ENCODE peak calls at places on chromosomes 7 and 10, in seven cellular contexts. One of them, this sample, is unnamed.

GRCh38 chr10:47370878-47371277 is 13.2 kb downstream of the ZNF488 start:
- DNase-seq in neural progenitor cell: no peak
- DNase-seq in hepatocyte: no peak
- DNase-seq in PC-3: no peak
- DNase-seq in GM23338: no peak
- DNase-seq in MM.1S: no peak
- DNase-seq in HCT116: no peak
- DNase-seq in this sample: no peak

GRCh38 chr10:84478155-84478554 is 149.8 kb downstream of the CCSER2 start:
- DNase-seq in PC-3: no peak
- DNase-seq in MM.1S: no peak
- DNase-seq in hepatocyte: no peak
- DNase-seq in neural progenitor cell: no peak
- DNase-seq in GM23338: no peak
- DNase-seq in HCT116: no peak
- DNase-seq in this sample: peak; percentile 49

GRCh38 chr7:3013975-3014792 is 29.5 kb downstream of the CARD11 start:
- DNase-seq in PC-3: no peak
- DNase-seq in HCT116: no peak
- DNase-seq in hepatocyte: no peak
- DNase-seq in GM23338: no peak
- DNase-seq in neural progenitor cell: no peak
- DNase-seq in MM.1S: no peak
- DNase-seq in this sample: no peak

GRCh38 chr10:95389176-95389575 is 98.4 kb upstream of the PDLIM1 start:
- DNase-seq in PC-3: no peak
- DNase-seq in hepatocyte: no peak
- DNase-seq in HCT116: no peak
- DNase-seq in GM23338: no peak
- DNase-seq in MM.1S: no peak
- DNase-seq in neural progenitor cell: no peak
- DNase-seq in this sample: no peak

GRCh38 chr10:116132716-116133420 is 140.1 kb downstream of the GFRA1 start:
- DNase-seq in PC-3: no peak
- DNase-seq in GM23338: no peak
- DNase-seq in MM.1S: no peak
- DNase-seq in hepatocyte: no peak
- DNase-seq in HCT116: no peak
- DNase-seq in neural progenitor cell: no peak
- DNase-seq in this sample: no peak

GRCh38 chr10:103766751-103767509 is 88.4 kb downstream of the SH3PXD2A start:
- DNase-seq in HCT116: no peak
- DNase-seq in PC-3: no peak
- DNase-seq in neural progenitor cell: no peak
- DNase-seq in hepatocyte: no peak
- DNase-seq in GM23338: no peak
- DNase-seq in MM.1S: no peak
- DNase-seq in this sample: no peak

GRCh38 chr7:93316730-93317129 is 84.6 kb downstream of the VPS50 start:
- DNase-seq in neural progenitor cell: no peak
- DNase-seq in GM23338: no peak
- DNase-seq in PC-3: no peak
- DNase-seq in hepatocyte: no peak
- DNase-seq in MM.1S: no peak
- DNase-seq in HCT116: no peak
- DNase-seq in this sample: peak; percentile 44

GRCh38 chr7:157466473-157467261 is 129.9 kb downstream of the DNAJB6 start:
- DNase-seq in GM23338: no peak
- DNase-seq in hepatocyte: no peak
- DNase-seq in neural progenitor cell: peak; percentile 61
- DNase-seq in PC-3: no peak
- DNase-seq in MM.1S: no peak
- DNase-seq in HCT116: no peak
- DNase-seq in this sample: no peak

GRCh38 chr10:99435986-99436633 is 5.7 kb upstream of the GOT1 start:
- DNase-seq in HCT116: peak; percentile 44
- DNase-seq in hepatocyte: peak; percentile 76
- DNase-seq in PC-3: peak; percentile 72
- DNase-seq in GM23338: peak; percentile 65
- DNase-seq in MM.1S: peak; percentile 69
- DNase-seq in neural progenitor cell: peak; percentile 48
- DNase-seq in this sample: peak; percentile 66

GRCh38 chr10:102504976-102505300 is 1.2 kb downstream of the SUFU start:
- DNase-seq in hepatocyte: no peak
- DNase-seq in neural progenitor cell: no peak
- DNase-seq in PC-3: no peak
- DNase-seq in MM.1S: no peak
- DNase-seq in GM23338: no peak
- DNase-seq in HCT116: no peak
- DNase-seq in this sample: peak; percentile 49

GRCh38 chr10:102507521-102507920 is 3.7 kb downstream of the SUFU start:
- DNase-seq in hepatocyte: no peak
- DNase-seq in PC-3: peak; percentile 16
- DNase-seq in neural progenitor cell: no peak
- DNase-seq in MM.1S: no peak
- DNase-seq in HCT116: no peak
- DNase-seq in GM23338: no peak
- DNase-seq in this sample: no peak

GRCh38 chr10:102503264-102504178 is at the start of gene SUFU:
- DNase-seq in PC-3: peak; percentile 97
- DNase-seq in HCT116: peak; percentile 100
- DNase-seq in MM.1S: peak; percentile 99
- DNase-seq in GM23338: peak; percentile 100
- DNase-seq in hepatocyte: peak; percentile 100
- DNase-seq in neural progenitor cell: peak; percentile 100
- DNase-seq in this sample: peak; percentile 99

GRCh38 chr10:102504179-102504975 is 605 bp downstream of the SUFU start:
- DNase-seq in HCT116: no peak
- DNase-seq in PC-3: no peak
- DNase-seq in MM.1S: peak; percentile 53
- DNase-seq in hepatocyte: peak; percentile 62
- DNase-seq in GM23338: peak; percentile 85
- DNase-seq in neural progenitor cell: peak; percentile 86
- DNase-seq in this sample: peak; percentile 39

DNA sequence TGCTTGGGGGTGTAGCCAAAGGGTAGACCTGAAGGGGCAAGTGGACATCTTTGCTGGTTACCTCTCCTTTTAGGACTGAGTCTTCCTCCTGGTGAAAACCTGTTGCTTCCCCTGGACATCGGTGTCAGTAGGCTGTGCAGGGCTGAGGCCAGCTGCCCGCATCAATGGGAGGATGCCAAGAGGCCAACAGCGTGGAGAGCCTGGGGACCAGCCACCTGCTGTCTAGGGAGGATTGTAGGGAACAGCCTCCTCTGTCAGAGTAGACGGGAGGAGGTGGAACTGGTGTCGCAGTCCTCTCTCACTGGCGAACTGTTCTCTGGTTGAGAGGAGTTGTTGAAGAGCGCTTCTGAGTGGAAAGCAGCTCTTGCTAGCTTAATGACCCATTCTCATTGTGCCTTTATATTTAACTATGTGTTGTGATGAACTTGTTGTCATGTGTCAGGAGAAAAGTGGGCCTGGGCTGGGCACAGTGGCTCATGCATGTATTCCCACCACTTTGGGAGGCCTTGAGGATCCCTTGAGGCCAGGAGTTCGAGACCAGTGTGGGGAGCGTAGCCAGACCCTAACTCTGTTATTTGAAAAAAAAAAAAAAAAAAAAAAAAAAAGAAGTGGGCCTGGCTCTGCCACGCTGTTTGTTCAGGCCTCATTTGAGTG is 1.8 kb downstream of the SUFU start:
- DNase-seq in HCT116: no peak
- DNase-seq in hepatocyte: no peak
- DNase-seq in MM.1S: no peak
- DNase-seq in neural progenitor cell: peak; percentile 17
- DNase-seq in GM23338: no peak
- DNase-seq in PC-3: no peak
- DNase-seq in this sample: no peak
- H3K79me2 ChIP-seq in HCT116: peaks cover 36% of the 10 kb centered on the region
- H3K79me2 ChIP-seq in hepatocyte: peaks cover 67% of the 10 kb centered on the region
- H3K79me2 ChIP-seq in MM.1S: peaks cover 57% of the 10 kb centered on the region
- H3K79me2 ChIP-seq in neural progenitor cell: peaks cover 63% of the 10 kb centered on the region
- H3K79me2 ChIP-seq in GM23338: peaks cover 11% of the 10 kb centered on the region
- H3K79me2 ChIP-seq in PC-3: peaks cover 54% of the 10 kb centered on the region
- H3K79me2 ChIP-seq in this sample: peaks cover 66% of the 10 kb centered on the region

GRCh38 chr7:142718314-142718713 is 31.0 kb upstream of the PRSS1 start:
- DNase-seq in MM.1S: no peak
- DNase-seq in GM23338: no peak
- DNase-seq in neural progenitor cell: no peak
- DNase-seq in hepatocyte: no peak
- DNase-seq in HCT116: no peak
- DNase-seq in PC-3: no peak
- DNase-seq in this sample: no peak

GRCh38 chr7:142720140-142720773 is 29.0 kb upstream of the PRSS1 start:
- DNase-seq in hepatocyte: no peak
- DNase-seq in HCT116: no peak
- DNase-seq in PC-3: no peak
- DNase-seq in MM.1S: no peak
- DNase-seq in GM23338: no peak
- DNase-seq in neural progenitor cell: no peak
- DNase-seq in this sample: no peak

GRCh38 chr7:142716596-142716995 is 32.7 kb upstream of the PRSS1 start:
- DNase-seq in HCT116: no peak
- DNase-seq in MM.1S: no peak
- DNase-seq in GM23338: no peak
- DNase-seq in PC-3: no peak
- DNase-seq in hepatocyte: no peak
- DNase-seq in neural progenitor cell: no peak
- DNase-seq in this sample: no peak

GRCh38 chr7:142714375-142714774 is 34.9 kb upstream of the PRSS1 start:
- DNase-seq in MM.1S: peak; percentile 91
- DNase-seq in GM23338: no peak
- DNase-seq in PC-3: no peak
- DNase-seq in hepatocyte: no peak
- DNase-seq in HCT116: no peak
- DNase-seq in neural progenitor cell: no peak
- DNase-seq in this sample: no peak

GRCh38 chr7:142717453-142717852 is 31.8 kb upstream of the PRSS1 start:
- DNase-seq in HCT116: no peak
- DNase-seq in GM23338: no peak
- DNase-seq in neural progenitor cell: no peak
- DNase-seq in PC-3: no peak
- DNase-seq in MM.1S: no peak
- DNase-seq in hepatocyte: no peak
- DNase-seq in this sample: no peak
- TF ChIP-seq EZH2phosphoT487 in HCT116: no peak
- TF ChIP-seq EZH2phosphoT487 in GM23338: no peak
- TF ChIP-seq EZH2phosphoT487 in neural progenitor cell: no peak
- TF ChIP-seq EZH2phosphoT487 in PC-3: no peak
- TF ChIP-seq EZH2phosphoT487 in MM.1S: no peak
- TF ChIP-seq EZH2phosphoT487 in hepatocyte: no peak
- TF ChIP-seq EZH2phosphoT487 in this sample: no peak

DNA sequence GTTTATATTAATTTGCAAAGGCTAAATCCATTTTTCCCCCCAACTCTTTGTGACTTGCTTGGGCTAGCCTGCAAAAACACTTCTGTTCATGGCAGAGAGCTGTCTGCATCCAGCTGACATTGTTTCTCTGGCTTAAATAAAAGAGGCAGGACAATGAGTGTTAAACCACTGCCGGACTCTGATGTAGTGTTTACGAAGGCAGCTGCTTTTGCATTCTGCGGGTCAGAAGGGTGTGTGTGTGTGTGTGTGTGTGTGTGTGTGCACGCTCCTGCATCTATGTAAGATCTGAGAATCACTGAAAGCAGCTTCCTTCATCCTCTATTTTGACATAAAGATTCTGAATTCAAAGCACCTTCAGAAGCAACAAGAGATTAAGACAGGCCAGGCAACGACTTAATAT is 28.3 kb downstream of the NRP1 start:
- DNase-seq in GM23338: no peak
- DNase-seq in neural progenitor cell: peak; percentile 45
- DNase-seq in MM.1S: no peak
- DNase-seq in HCT116: no peak
- DNase-seq in hepatocyte: no peak
- DNase-seq in PC-3: no peak
- DNase-seq in this sample: no peak
- H3K27ac ChIP-seq in GM23338: no peak overlapping the region
- H3K27ac ChIP-seq in neural progenitor cell: no peak overlapping the region
- H3K27ac ChIP-seq in MM.1S: no peak overlapping the region
- H3K27ac ChIP-seq in HCT116: no peak overlapping the region
- H3K27ac ChIP-seq in hepatocyte: peak overlapping the region; percentile 63
- H3K27ac ChIP-seq in PC-3: peak overlapping the region; percentile 52
- H3K27ac ChIP-seq in this sample: peak overlapping the region; percentile 73

GRCh38 chr7:66211429-66211828 is 6.3 kb downstream of the TPST1 start:
- DNase-seq in HCT116: no peak
- DNase-seq in neural progenitor cell: no peak
- DNase-seq in GM23338: no peak
- DNase-seq in MM.1S: no peak
- DNase-seq in hepatocyte: no peak
- DNase-seq in PC-3: no peak
- DNase-seq in this sample: peak; percentile 66
- H3K79me2 ChIP-seq in HCT116: peaks cover 5% of the 10 kb centered on the region
- H3K79me2 ChIP-seq in neural progenitor cell: peaks cover 65% of the 10 kb centered on the region
- H3K79me2 ChIP-seq in GM23338: peaks cover 44% of the 10 kb centered on the region
- H3K79me2 ChIP-seq in MM.1S: peaks cover 11% of the 10 kb centered on the region
- H3K79me2 ChIP-seq in hepatocyte: peaks cover 95% of the 10 kb centered on the region
- H3K79me2 ChIP-seq in PC-3: peaks cover 6% of the 10 kb centered on the region
- H3K79me2 ChIP-seq in this sample: peaks cover 99% of the 10 kb centered on the region

GRCh38 chr7:87411186-87411585 is 64.3 kb downstream of the ABCB4 start:
- DNase-seq in hepatocyte: no peak
- DNase-seq in HCT116: no peak
- DNase-seq in neural progenitor cell: no peak
- DNase-seq in GM23338: no peak
- DNase-seq in PC-3: no peak
- DNase-seq in MM.1S: no peak
- DNase-seq in this sample: peak; percentile 8

GRCh38 chr7:87414400-87415188 is 60.9 kb downstream of the ABCB4 start:
- DNase-seq in MM.1S: no peak
- DNase-seq in hepatocyte: peak; percentile 41
- DNase-seq in GM23338: no peak
- DNase-seq in PC-3: peak; percentile 9
- DNase-seq in neural progenitor cell: no peak
- DNase-seq in HCT116: no peak
- DNase-seq in this sample: peak; percentile 66

GRCh38 chr7:87413029-87413428 is 62.5 kb downstream of the ABCB4 start:
- DNase-seq in GM23338: no peak
- DNase-seq in neural progenitor cell: no peak
- DNase-seq in MM.1S: no peak
- DNase-seq in hepatocyte: no peak
- DNase-seq in HCT116: no peak
- DNase-seq in PC-3: no peak
- DNase-seq in this sample: peak; percentile 40

GRCh38 chr7:87416682-87417587 is 58.5 kb downstream of the ABCB4 start:
- DNase-seq in hepatocyte: peak; percentile 76
- DNase-seq in MM.1S: peak; percentile 72
- DNase-seq in PC-3: peak; percentile 85
- DNase-seq in GM23338: peak; percentile 86
- DNase-seq in HCT116: peak; percentile 62
- DNase-seq in neural progenitor cell: peak; percentile 76
- DNase-seq in this sample: peak; percentile 74

GRCh38 chr7:87413951-87414381 is 61.5 kb downstream of the ABCB4 start:
- DNase-seq in PC-3: peak; percentile 90
- DNase-seq in MM.1S: no peak
- DNase-seq in GM23338: no peak
- DNase-seq in hepatocyte: peak; percentile 15
- DNase-seq in HCT116: no peak
- DNase-seq in neural progenitor cell: peak; percentile 84
- DNase-seq in this sample: peak; percentile 89
- TF ChIP-seq EZH2phosphoT487 in PC-3: no peak
- TF ChIP-seq EZH2phosphoT487 in MM.1S: no peak
- TF ChIP-seq EZH2phosphoT487 in GM23338: no peak
- TF ChIP-seq EZH2phosphoT487 in hepatocyte: no peak
- TF ChIP-seq EZH2phosphoT487 in HCT116: no peak
- TF ChIP-seq EZH2phosphoT487 in neural progenitor cell: no peak
- TF ChIP-seq EZH2phosphoT487 in this sample: no peak